ENCODE peak calls at places on chromosomes 7 and 10, in seven cellular contexts. L is RWPE2; R is heart left ventricle; O is activated T-cell treated with anti-CD3 and anti-CD28 coated beads for 4 hours; Q is HCEC 1CT; T is activated naive CD8-positive, alpha-beta T cell treated with anti-CD3 and anti-CD28 coated beads for 36 hours; I is activated T-helper 1 cell treated with anti-CD3 and anti-CD28 coated beads, Interleukin-2, amount 50 U/mL, for 16 hours. M is an unnamed sample.

GRCh38 chr7:110027385-110027784 is 1063.5 kb upstream of the LRRN3 start:
- DNase-seq in T (no peak), O (no peak), R (no peak), Q (no peak), L (no peak), I (no peak), M (no peak)

GRCh38 chr7:26508917-26509316 is 217.3 kb downstream of the SNX10 start:
- DNase-seq in T (no peak), L (no peak), Q (no peak), O (no peak), R (no peak), I (no peak), M (no peak)

GRCh38 chr10:119207713-119208552 is 562 bp downstream of the GRK5 start:
- DNase-seq in T (peak; percentile 60), R (peak; percentile 65), L (peak; percentile 65), I (peak; percentile 5), O (peak; percentile 21), Q (peak; percentile 49), M (peak; percentile 59)

GRCh38 chr7:8325067-8325466 is 63.1 kb upstream of the ICA1 start:
- DNase-seq in L (no peak), T (no peak), I (no peak), Q (no peak), R (no peak), O (no peak), M (no peak)

GRCh38 chr10:26361351-26361750 is 76.8 kb upstream of the APBB1IP start:
- DNase-seq in T (no peak), O (no peak), L (no peak), I (no peak), R (no peak), Q (no peak), M (no peak)

GRCh38 chr7:1924185-1924817 is 254.2 kb downstream of the ELFN1 start:
- DNase-seq in Q (no peak), T (no peak), L (no peak), I (no peak), O (no peak), R (no peak), M (no peak)

GRCh38 chr10:129958686-129959543 is 5.2 kb downstream of the EBF3 start:
- DNase-seq in Q (no peak), L (no peak), I (no peak), R (peak; percentile 28), O (no peak), T (no peak), M (no peak)

GRCh38 chr10:129494740-129495139 is 27.7 kb downstream of the MGMT start:
- DNase-seq in O (no peak), L (no peak), R (no peak), I (no peak), Q (no peak), T (no peak), M (no peak)

GRCh38 chr7:6446977-6447588 is 671 bp downstream of the DAGLB start:
- DNase-seq in L (peak; percentile 88), O (no peak), Q (peak; percentile 81), I (no peak), R (peak; percentile 61), T (peak; percentile 30), M (peak; percentile 83)

GRCh38 chr10:23886355-23886754 is 322.6 kb upstream of the KIAA1217 start:
- DNase-seq in Q (no peak), R (no peak), I (no peak), L (no peak), O (no peak), T (no peak), M (no peak)

GRCh38 chr7:127582361-127582760 is 3.0 kb downstream of the GCC1 start:
- DNase-seq in T (no peak), L (no peak), I (no peak), R (peak; percentile 72), Q (no peak), O (no peak), M (peak; percentile 72)

GRCh38 chr7:97342512-97342911 is 225.0 kb downstream of the SDHAF3 start:
- DNase-seq in O (no peak), L (no peak), R (no peak), I (no peak), T (no peak), Q (no peak), M (no peak)

GRCh38 chr7:101099969-101100781 is 14.9 kb downstream of the TRIM56 start:
- DNase-seq in I (peak; percentile 35), R (peak; percentile 86), O (peak; percentile 54), Q (peak; percentile 100), L (peak; percentile 95), T (peak; percentile 63), M (peak; percentile 95)

GRCh38 chr7:111174476-111174875 is 83.5 kb downstream of the LRRN3 start:
- DNase-seq in Q (no peak), T (no peak), I (no peak), R (no peak), O (no peak), L (no peak), M (no peak)

GRCh38 chr7:7276151-7276550 is 93.8 kb downstream of the C1GALT1 start:
- DNase-seq in T (no peak), O (no peak), Q (no peak), R (no peak), I (no peak), L (no peak), M (no peak)

M was measured in left cardiac atrium.